ENCODE peak calls at places on chromosomes 16 and 17, in nine cellular contexts. K, V, H, A, M, P, L, F and R are unnamed samples.

GRCh38 chr16:50152386-50152806 is 710 bp upstream of the TENT4B start:
- DNase-seq in K (peak; percentile 55), H (no peak), F (no peak), V (peak; percentile 71), L (no peak), P (no peak), A (peak; percentile 76), M (peak; percentile 45), R (no peak)

GRCh38 chr16:85903576-85903975 is 4.6 kb downstream of the IRF8 start:
- DNase-seq in V (no peak), K (no peak), M (no peak), H (no peak), F (no peak), L (no peak), P (no peak), A (no peak), R (no peak)

GRCh38 chr16:66927012-66927436 is 1.7 kb upstream of the RRAD start:
- DNase-seq in V (no peak), F (peak; percentile 55), L (no peak), H (no peak), P (no peak), A (no peak), M (no peak), K (no peak), R (no peak)

GRCh38 chr16:65769055-65769465 is 597.4 kb upstream of the CDH5 start:
- DNase-seq in P (no peak), K (no peak), M (no peak), H (no peak), L (no peak), A (no peak), V (no peak), F (peak; percentile 34), R (no peak)

GRCh38 chr17:38528101-38528500 is 77.7 kb downstream of the SRCIN1 start:
- DNase-seq in H (no peak), V (no peak), K (no peak), L (no peak), M (no peak), P (no peak), F (no peak), A (no peak), R (no peak)

GRCh38 chr17:82948081-82948511 is 108.3 kb upstream of the ZNF750 start:
- DNase-seq in V (no peak), K (no peak), H (no peak), A (peak; percentile 64), M (peak; percentile 4), L (no peak), P (no peak), F (no peak), R (no peak)

GRCh38 chr17:34393401-34393800 is 30.4 kb upstream of the CCL1 start:
- DNase-seq in F (no peak), K (no peak), M (no peak), A (no peak), P (no peak), H (no peak), V (no peak), L (no peak), R (peak; percentile 51)

GRCh38 chr17:78241277-78242023 is 10.0 kb downstream of the TMEM235 start:
- DNase-seq in P (no peak), F (no peak), L (no peak), H (no peak), V (peak; percentile 49), M (no peak), K (no peak), A (no peak), R (no peak)

GRCh38 chr16:83835972-83836566 is 28.3 kb downstream of the HSBP1 start:
- DNase-seq in P (no peak), K (no peak), A (no peak), M (no peak), H (no peak), F (peak; percentile 23), L (no peak), V (no peak), R (no peak)

GRCh38 chr16:47947741-47948140 is 208.1 kb downstream of the ABCC12 start:
- DNase-seq in P (no peak), H (no peak), F (no peak), V (no peak), A (no peak), M (no peak), L (no peak), K (no peak), R (no peak)

GRCh38 chr16:64240586-64240985 is 881.3 kb downstream of the CDH11 start:
- DNase-seq in P (no peak), M (no peak), L (no peak), V (no peak), A (no peak), F (peak; percentile 42), K (no peak), H (no peak), R (no peak)

GRCh38 chr17:34638526-34639260 is 59.3 kb downstream of the TMEM132E start:
- DNase-seq in K (no peak), F (no peak), M (no peak), V (no peak), P (no peak), A (no peak), L (no peak), H (no peak), R (no peak)

GRCh38 chr16:11683140-11683539 is 14.9 kb downstream of the SNN start:
- DNase-seq in F (no peak), A (peak; percentile 48), V (no peak), M (no peak), K (no peak), L (no peak), H (no peak), P (no peak), R (no peak)

DNA sequence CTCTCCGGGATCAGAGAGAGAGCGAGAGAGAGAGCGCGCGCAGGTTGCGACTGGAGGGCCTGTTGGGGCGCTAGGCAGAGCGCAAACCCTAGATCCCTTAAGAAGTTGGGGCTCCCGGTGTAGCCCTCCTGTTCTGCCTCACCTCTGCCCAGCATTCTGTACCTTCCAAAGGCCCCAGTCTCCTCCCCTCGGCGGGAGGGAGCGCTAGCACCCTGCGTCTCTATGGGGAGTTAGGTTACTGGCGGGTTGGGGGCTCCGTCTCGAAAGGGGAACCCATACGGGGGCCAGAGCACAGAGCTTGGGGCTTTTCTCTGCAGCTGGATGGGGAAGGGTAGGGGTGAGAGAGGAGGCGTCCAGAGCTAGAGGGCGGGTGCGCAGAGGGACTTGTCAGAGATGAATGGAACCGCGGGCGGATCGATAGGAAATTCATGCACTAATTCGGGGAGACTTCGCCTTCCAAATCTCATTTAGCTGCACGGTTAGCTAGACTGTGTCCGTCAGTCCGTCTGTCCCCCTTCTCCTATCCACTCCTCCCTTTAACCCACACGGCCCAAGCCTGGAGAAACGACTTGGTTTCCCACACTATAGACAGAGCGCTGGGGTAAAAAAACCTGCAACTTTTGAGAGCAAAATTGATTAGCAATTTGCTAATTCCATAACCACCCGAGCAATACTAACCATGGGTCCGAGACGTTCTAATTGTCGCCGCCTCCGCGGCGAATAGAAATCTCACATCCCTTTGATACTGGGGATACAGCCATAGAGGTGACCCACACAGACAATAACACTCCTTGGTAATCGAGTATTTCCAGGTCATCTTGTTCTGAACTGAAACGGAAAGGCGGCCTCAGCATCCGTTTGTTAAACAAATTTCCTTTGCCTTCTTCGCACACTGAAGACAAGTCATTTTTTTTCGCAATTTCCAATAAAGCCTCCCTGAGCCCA is 738 bp upstream of the HOXB4 start:
- DNase-seq in M (no peak), H (no peak), V (no peak), F (no peak), L (no peak), K (no peak), A (no peak), P (no peak), R (no peak)
- TF ChIP-seq CTCF in M (no peak), H (no peak), V (no peak), F (no peak), L (no peak), K (no peak), A (no peak), P (no peak), R (no peak)

GRCh38 chr16:70380919-70381603 is 34.4 kb downstream of the DDX19A start:
- DNase-seq in H (peak; percentile 92), P (peak; percentile 91), F (peak; percentile 88), V (peak; percentile 94), K (peak; percentile 99), A (peak; percentile 99), M (peak; percentile 95), L (peak; percentile 96), R (peak; percentile 98)
- TF ChIP-seq CTCF in H (peak; percentile 53), P (peak; percentile 54), F (peak; percentile 43), V (no peak), K (peak; percentile 9), A (peak; percentile 23), M (no peak), L (peak; percentile 30), R (peak; percentile 52)

DNA sequence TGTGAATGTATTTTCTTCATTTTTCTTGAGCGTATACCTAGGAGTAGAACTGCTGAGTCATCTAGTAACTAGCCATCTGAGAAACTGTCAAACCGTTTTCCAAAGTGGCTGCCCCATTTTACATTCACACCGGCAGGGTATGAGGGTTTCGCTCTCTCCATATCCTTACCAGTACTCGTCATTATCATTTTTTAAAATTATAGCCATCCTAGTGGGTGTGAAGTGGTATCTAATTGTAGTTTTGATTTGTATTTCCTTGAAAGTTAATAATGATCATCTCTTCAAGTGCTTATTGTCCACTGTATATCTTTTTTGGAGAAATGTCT is 6.0 kb downstream of the RNF157 start:
- DNase-seq in H (no peak), A (no peak), F (no peak), P (no peak), M (no peak), L (no peak), K (no peak), V (peak; percentile 17), R (no peak)
- TF ChIP-seq CTCF in H (no peak), A (no peak), F (no peak), P (no peak), M (no peak), L (no peak), K (no peak), V (no peak), R (no peak)

GRCh38 chr17:9726291-9726690 is 65.1 kb downstream of the DHRS7C start:
- DNase-seq in K (no peak), M (no peak), L (no peak), F (no peak), P (no peak), A (no peak), V (no peak), H (no peak), R (no peak)

GRCh38 chr17:9728005-9728404 is 63.4 kb downstream of the DHRS7C start:
- DNase-seq in K (no peak), V (no peak), P (no peak), A (no peak), L (no peak), H (no peak), M (no peak), F (no peak), R (peak; percentile 82)

GRCh38 chr17:9729034-9729650 is 62.2 kb downstream of the DHRS7C start:
- DNase-seq in K (no peak), V (no peak), A (no peak), M (peak; percentile 18), F (no peak), L (no peak), P (no peak), H (no peak), R (no peak)

GRCh38 chr17:9728564-9728963 is 62.8 kb downstream of the DHRS7C start:
- DNase-seq in F (no peak), L (no peak), P (no peak), A (no peak), M (no peak), K (no peak), V (no peak), H (no peak), R (peak; percentile 79)

DNA sequence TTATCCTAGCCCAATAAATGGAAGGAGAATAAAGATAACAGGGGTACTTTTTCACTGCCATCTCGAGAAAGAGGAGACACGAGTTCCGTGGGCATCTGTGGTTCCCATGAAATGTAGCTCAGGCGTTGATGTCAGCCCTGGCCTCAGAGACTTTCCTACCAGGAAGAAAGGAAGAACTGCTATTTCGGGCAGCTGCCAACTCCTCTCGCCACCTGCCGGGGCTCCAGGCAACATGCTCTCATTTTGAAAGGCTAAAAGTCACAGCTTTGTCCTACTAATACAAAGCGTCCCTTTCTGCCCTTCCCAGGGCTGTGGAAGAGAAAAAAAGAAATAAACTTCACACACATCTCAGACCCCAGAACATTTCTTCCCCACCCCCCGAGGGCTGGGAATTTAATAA is 65.8 kb downstream of the DHRS7C start:
- DNase-seq in L (no peak), A (no peak), M (no peak), P (peak; percentile 41), F (no peak), K (no peak), V (no peak), H (no peak), R (no peak)
- TF ChIP-seq CTCF in L (no peak), A (no peak), M (no peak), P (no peak), F (no peak), K (peak; percentile 24), V (no peak), H (no peak), R (peak; percentile 52)